ENCODE peak calls at places on chromosome 5, in five cellular contexts. X is GM12892; P is WERI-Rb-1; S is activated T-cell treated with anti-CD3 and anti-CD28 coated beads, Interleukin-2, amount 50 U/mL, for 24 hours; W is heart left ventricle. Q is an unnamed sample.

GRCh38 chr5:139190125-139190524 is 8.0 kb downstream of the SIL1 start:
- DNase-seq in X (no peak), P (no peak), S (no peak), W (no peak), Q (no peak)

GRCh38 chr5:79269733-79270166 is 33.8 kb downstream of the JMY start:
- DNase-seq in X (no peak), P (no peak), S (no peak), W (no peak), Q (no peak)

GRCh38 chr5:67989457-67989856 is 226.1 kb upstream of the PIK3R1 start:
- DNase-seq in X (no peak), P (no peak), S (no peak), W (peak), Q (no peak)

GRCh38 chr5:142508027-142508426 is 177.9 kb downstream of the FGF1 start:
- DNase-seq in X (no peak), P (peak), S (no peak), W (no peak), Q (no peak)

GRCh38 chr5:83472508-83473343 is 1.2 kb downstream of the VCAN start:
- DNase-seq in X (peak), P (peak), S (peak), W (peak), Q (no peak)

GRCh38 chr5:38473008-38473407 is 83.4 kb downstream of the LIFR start:
- DNase-seq in X (no peak), P (no peak), S (no peak), W (peak), Q (no peak)

GRCh38 chr5:105868038-105868775 is 1802.5 kb downstream of the EFNA5 start:
- DNase-seq in X (no peak), P (no peak), S (no peak), W (no peak), Q (no peak)

GRCh38 chr5:160312139-160312959 is at the start of gene CCNJL:
- DNase-seq in X (peak), P (peak), S (peak), W (peak), Q (peak)

GRCh38 chr5:89991592-89991991 is 418.0 kb downstream of the CETN3 start:
- DNase-seq in X (no peak), P (no peak), S (no peak), W (no peak), Q (no peak)

GRCh38 chr5:9207820-9208418 is 338.0 kb downstream of the SEMA5A start:
- DNase-seq in X (no peak), P (no peak), S (no peak), W (no peak), Q (no peak)

GRCh38 chr5:52771343-52772039 is 16.2 kb upstream of the ITGA1 start:
- DNase-seq in X (no peak), P (no peak), S (peak), W (no peak), Q (peak)

GRCh38 chr5:132445930-132446329 is 44.6 kb downstream of the IRF1 start:
- DNase-seq in X (no peak), P (no peak), S (peak), W (no peak), Q (no peak)

GRCh38 chr5:72109625-72110024 is 2.4 kb downstream of the MAP1B start:
- DNase-seq in X (no peak), P (peak), S (no peak), W (no peak), Q (no peak)

GRCh38 chr5:17620627-17621026 is 10.4 kb downstream of the TAF11L12 start:
- DNase-seq in X (no peak), P (no peak), S (no peak), W (no peak), Q (no peak)

GRCh38 chr5:37554938-37555337 is 175.8 kb downstream of the WDR70 start:
- DNase-seq in X (no peak), P (peak), S (no peak), W (no peak), Q (no peak)

GRCh38 chr5:143113461-143113860 is 290.0 kb downstream of the NR3C1 start:
- DNase-seq in X (no peak), P (no peak), S (no peak), W (no peak), Q (no peak)

GRCh38 chr5:169037478-169037877 is 263.5 kb downstream of the SLIT3 start:
- DNase-seq in X (no peak), P (no peak), S (no peak), W (no peak), Q (no peak)

GRCh38 chr5:107580902-107581823 is 89.6 kb downstream of the EFNA5 start:
- DNase-seq in X (no peak), P (no peak), S (no peak), W (no peak), Q (no peak)

GRCh38 chr5:64140018-64140417 is 25.6 kb upstream of the RNF180 start:
- DNase-seq in X (no peak), P (no peak), S (no peak), W (no peak), Q (no peak)